ENCODE peak calls at places on chromosomes 12 and 14, in six cellular contexts. D is vagina, O is prostate gland, S is transverse colon, M is HCT116, G is spleen. X is an unnamed sample. For H3K27me3, the result is how much of the 10 kb centered on the place peaks cover.

GRCh38 chr12:120100630-120101029 is 15.9 kb downstream of the RAB35 start:
- DNase-seq in S (peak), G (no peak), O (peak), M (no peak), D (no peak), X (no peak)

GRCh38 chr12:47863985-47864384 is 40.8 kb downstream of the VDR start:
- DNase-seq in M (no peak), G (peak), D (no peak), O (no peak), S (no peak), X (no peak)

GRCh38 chr12:93913845-93914244 is 234.5 kb upstream of the PLXNC1 start:
- DNase-seq in S (no peak), D (no peak), G (no peak), M (no peak), O (no peak), X (no peak)

GRCh38 chr12:82740129-82741000 is 53.7 kb downstream of the TMTC2 start:
- DNase-seq in S (no peak), M (peak), D (no peak), O (no peak), G (no peak), X (no peak)

GRCh38 chr12:34286934-34287333 is 264.6 kb downstream of the ALG10 start:
- DNase-seq in M (no peak), G (no peak), S (no peak), O (no peak), D (peak), X (no peak)

GRCh38 chr12:3222935-3223334 is 145.8 kb downstream of the TSPAN9 start:
- DNase-seq in O (no peak), S (no peak), M (no peak), D (no peak), G (no peak), X (no peak)

GRCh38 chr12:129531004-129531403 is 372.8 kb downstream of the TMEM132D start:
- DNase-seq in G (no peak), O (no peak), M (no peak), S (peak), D (no peak), X (no peak)

GRCh38 chr12:65308001-65308400 is 29.5 kb downstream of the MSRB3 start:
- DNase-seq in O (no peak), D (no peak), S (no peak), M (no peak), G (no peak), X (no peak)

GRCh38 chr12:3231399-3231876 is 154.3 kb downstream of the TSPAN9 start:
- DNase-seq in D (no peak), G (no peak), S (no peak), M (no peak), O (no peak), X (no peak)

GRCh38 chr14:68591786-68592185 is 201.1 kb downstream of the ZFP36L1 start:
- DNase-seq in D (no peak), M (no peak), S (no peak), G (no peak), O (no peak), X (no peak)

GRCh38 chr14:92675421-92675820 is 73.0 kb downstream of the LGMN start:
- DNase-seq in D (no peak), O (no peak), S (no peak), G (peak), M (no peak), X (no peak)

GRCh38 chr12:27631813-27632491 is 64.3 kb upstream of the REP15 start:
- DNase-seq in S (no peak), G (no peak), D (no peak), M (no peak), O (no peak), X (no peak)

GRCh38 chr12:89733579-89734201 is 25.1 kb upstream of the ATP2B1 start:
- DNase-seq in M (no peak), D (no peak), S (no peak), O (no peak), G (no peak), X (no peak)

GRCh38 chr12:22656835-22657234 is 31.9 kb downstream of the ETNK1 start:
- DNase-seq in O (no peak), G (no peak), D (no peak), M (no peak), S (no peak), X (no peak)

GRCh38 chr14:74571901-74572828 is 39.9 kb downstream of the LTBP2 start:
- DNase-seq in G (peak), M (peak), D (no peak), S (peak), O (no peak), X (no peak)

GRCh38 chr12:90216815-90217214 is 508.2 kb upstream of the ATP2B1 start:
- DNase-seq in D (no peak), S (no peak), O (no peak), G (no peak), M (no peak), X (no peak)

GRCh38 chr12:39505025-39505424 is 62.1 kb upstream of the KIF21A start:
- DNase-seq in O (no peak), M (no peak), D (no peak), G (no peak), S (no peak), X (no peak)

GRCh38 chr12:74903522-74903921 is 306.1 kb downstream of the KCNC2 start:
- DNase-seq in D (no peak), O (no peak), G (no peak), M (peak), S (no peak), X (no peak)

GRCh38 chr12:24361860-24362581 is 412.6 kb upstream of the SOX5 start:
- DNase-seq in M (no peak), G (no peak), S (no peak), O (no peak), D (no peak), X (no peak)

GRCh38 chr14:88463318-88463717 is 77.9 kb downstream of the SPATA7 start:
- DNase-seq in O (no peak), M (peak), G (no peak), D (no peak), S (no peak), X (no peak)

GRCh38 chr14:68682166-68683103 is 110.4 kb downstream of the ZFP36L1 start:
- DNase-seq in O (peak), G (no peak), M (no peak), D (no peak), S (peak), X (no peak)

GRCh38 chr12:55979069-55979468 is 5.2 kb downstream of the RAB5B start:
- DNase-seq in O (no peak), G (no peak), M (no peak), S (no peak), D (no peak), X (no peak)

GRCh38 chr12:55978393-55978792 is 4.5 kb downstream of the RAB5B start:
- DNase-seq in D (no peak), O (no peak), S (no peak), G (no peak), M (no peak), X (no peak)

GRCh38 chr12:55983229-55983849 is 9.5 kb downstream of the RAB5B start:
- DNase-seq in S (no peak), D (no peak), G (no peak), M (no peak), O (no peak), X (no peak)

DNA sequence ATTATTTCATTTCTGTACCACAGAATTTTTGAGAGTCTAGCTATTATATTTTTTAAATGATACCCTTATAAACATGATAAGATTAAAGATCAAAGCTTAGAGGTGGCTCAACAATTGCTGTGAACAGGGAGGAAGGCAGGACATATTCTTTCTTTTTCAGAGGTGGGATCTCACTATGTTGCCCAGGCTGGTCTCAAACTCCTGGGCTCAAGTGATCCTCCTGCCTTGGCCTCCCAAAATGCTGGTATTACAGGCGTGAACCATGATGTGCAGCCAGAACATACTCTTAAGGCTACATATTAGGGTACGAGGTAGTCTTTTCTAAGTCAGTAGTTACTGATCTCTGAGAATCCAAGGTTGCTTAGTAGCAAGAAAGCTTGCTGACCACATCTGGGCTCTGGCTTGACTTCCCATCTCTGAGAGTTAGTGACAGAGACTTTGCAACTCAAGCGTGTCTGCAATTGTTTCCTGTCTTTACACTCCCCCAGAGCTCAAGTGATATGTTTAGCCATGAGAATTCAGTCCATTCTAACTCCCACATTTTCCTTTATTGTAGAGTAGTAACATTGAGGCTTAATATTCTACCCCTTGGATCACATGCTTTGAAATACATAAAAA is 8.6 kb downstream of the RAB5B start:
- DNase-seq in O (no peak), S (no peak), M (no peak), D (no peak), G (no peak), X (no peak)
- H3K27me3 ChIP-seq in O (under half), S (under half), M (under half), D (under half), G (under half), X (under half)

DNA sequence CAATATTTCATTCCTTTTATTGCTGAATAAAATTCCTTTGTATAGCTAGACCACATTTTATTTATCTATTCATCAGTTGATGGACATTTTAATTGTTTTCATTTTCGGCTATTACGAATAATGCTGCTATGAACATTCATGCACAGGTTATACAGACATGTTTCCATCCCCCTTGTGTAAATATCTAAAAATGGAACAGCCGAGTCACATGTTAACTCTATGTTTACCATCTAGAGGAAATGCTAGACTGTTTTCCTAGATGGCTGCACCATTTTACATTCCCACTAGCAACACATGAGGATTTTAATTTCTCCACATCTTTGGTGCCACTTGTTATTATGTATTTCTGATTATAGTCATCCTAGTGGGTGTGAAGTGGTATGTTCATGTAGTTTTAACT is 49.2 kb downstream of the HECTD4 start:
- DNase-seq in S (no peak), D (no peak), G (no peak), M (no peak), O (no peak), X (no peak)
- TF ChIP-seq POLR2AphosphoS5 in S (no peak), D (no peak), G (no peak), M (no peak), O (no peak), X (no peak)

GRCh38 chr12:14647028-14647750 is 49.2 kb downstream of the GUCY2C start:
- DNase-seq in D (no peak), G (no peak), S (no peak), O (no peak), M (no peak), X (no peak)
- TF ChIP-seq POLR2A in D (no peak), G (no peak), S (no peak), O (no peak), M (no peak), X (no peak)

DNA sequence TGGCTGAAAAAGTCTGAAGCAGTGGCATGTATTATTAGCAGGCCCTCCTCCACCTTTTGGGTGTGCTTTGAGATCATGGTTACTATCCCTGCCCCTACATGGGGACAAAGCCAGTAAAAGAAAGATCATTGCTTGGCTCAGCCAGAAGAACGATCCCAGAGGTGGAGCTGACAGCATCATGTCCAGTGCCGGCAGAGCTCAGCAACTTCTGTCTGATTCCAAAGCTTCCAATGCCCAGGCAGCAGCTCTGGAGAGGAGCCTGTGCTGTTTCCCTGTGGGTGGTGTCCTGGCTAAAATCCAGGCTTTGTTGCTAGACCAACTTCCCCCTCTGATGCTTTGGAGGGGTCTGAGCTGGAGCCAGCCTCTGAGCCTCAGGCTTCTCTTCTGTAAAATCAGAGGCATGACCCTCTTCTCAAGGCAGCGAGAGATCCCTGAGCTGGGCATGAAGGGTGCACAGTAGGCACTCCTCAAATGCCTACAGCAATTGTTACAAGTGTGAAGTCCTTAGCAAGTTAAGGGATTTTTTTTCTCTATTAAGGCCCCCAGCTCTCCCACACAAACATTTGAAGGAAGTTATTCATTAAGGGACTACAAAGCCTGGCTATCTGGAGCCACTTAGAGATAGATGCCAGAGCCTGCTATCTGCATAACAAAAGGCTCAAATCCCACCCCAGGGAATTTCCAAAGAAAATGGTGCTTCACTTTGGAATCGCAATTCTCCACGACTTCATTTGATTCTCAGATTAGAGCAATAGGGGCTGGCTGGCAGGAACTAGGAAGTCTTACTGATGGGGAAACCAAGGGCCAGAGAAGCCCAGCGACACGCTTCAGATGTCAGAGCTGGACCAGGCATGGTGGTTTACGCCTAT is 10.9 kb upstream of the GSC start:
- DNase-seq in G (no peak), M (no peak), D (no peak), O (no peak), S (no peak), X (no peak)
- H3K27me3 ChIP-seq in G (under half), M (under half), D (under half), O (under half), S (half or more), X (under half)

GRCh38 chr14:90513151-90514014 is 116.6 kb downstream of the CALM1 start:
- DNase-seq in S (peak), O (peak), M (no peak), D (no peak), G (no peak), X (peak)
- TF ChIP-seq POLR2AphosphoS5 in S (peak), O (peak), M (no peak), D (peak), G (no peak), X (no peak)

GRCh38 chr14:96256420-96256819 is 410 bp downstream of the BDKRB1 start:
- DNase-seq in S (no peak), M (no peak), D (no peak), O (no peak), G (no peak), X (no peak)
- TF ChIP-seq POLR2A in S (no peak), M (no peak), D (no peak), O (no peak), G (no peak), X (no peak)

DNA sequence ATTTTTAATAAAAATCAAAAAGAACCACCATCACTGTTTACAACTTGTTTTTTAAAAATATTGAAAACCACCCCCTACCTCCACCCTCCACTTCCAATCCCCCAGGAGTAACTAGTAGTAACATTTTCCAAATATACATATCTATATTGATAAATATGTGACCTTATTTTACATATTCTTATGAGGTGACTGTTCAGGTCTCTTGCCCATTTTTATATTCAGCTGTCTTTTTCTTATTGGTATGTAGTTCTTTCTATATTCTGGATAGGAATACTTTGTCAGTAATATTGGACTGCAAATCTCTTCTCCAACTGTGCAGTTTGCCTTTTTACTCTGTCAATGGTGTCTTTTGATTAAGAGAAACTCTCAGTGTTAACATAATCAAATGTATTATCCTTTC is 59.0 kb upstream of the EIF5 start:
- DNase-seq in S (no peak), D (no peak), M (no peak), O (no peak), G (no peak), X (no peak)
- H3K27me3 ChIP-seq in S (half or more), D (under half), M (under half), O (under half), G (half or more), X (under half)

GRCh38 chr12:124381454-124382207 is 86.7 kb downstream of the RFLNA start:
- DNase-seq in M (no peak), O (peak), S (peak), D (no peak), G (peak), X (peak)

GRCh38 chr12:124380793-124381453 is 86.0 kb downstream of the RFLNA start:
- DNase-seq in D (no peak), S (no peak), G (no peak), M (no peak), O (no peak), X (no peak)

GRCh38 chr12:124377981-124378509 is 83.2 kb downstream of the RFLNA start:
- DNase-seq in S (no peak), D (no peak), M (no peak), O (no peak), G (no peak), X (no peak)

GRCh38 chr12:124379379-124379937 is 84.6 kb downstream of the RFLNA start:
- DNase-seq in G (no peak), D (no peak), M (no peak), S (no peak), O (no peak), X (no peak)

GRCh38 chr12:124379938-124380754 is 85.3 kb downstream of the RFLNA start:
- DNase-seq in G (peak), S (peak), O (peak), M (no peak), D (no peak), X (no peak)
- TF ChIP-seq POLR2AphosphoS5 in G (peak), S (peak), O (peak), M (no peak), D (peak), X (peak)

DNA sequence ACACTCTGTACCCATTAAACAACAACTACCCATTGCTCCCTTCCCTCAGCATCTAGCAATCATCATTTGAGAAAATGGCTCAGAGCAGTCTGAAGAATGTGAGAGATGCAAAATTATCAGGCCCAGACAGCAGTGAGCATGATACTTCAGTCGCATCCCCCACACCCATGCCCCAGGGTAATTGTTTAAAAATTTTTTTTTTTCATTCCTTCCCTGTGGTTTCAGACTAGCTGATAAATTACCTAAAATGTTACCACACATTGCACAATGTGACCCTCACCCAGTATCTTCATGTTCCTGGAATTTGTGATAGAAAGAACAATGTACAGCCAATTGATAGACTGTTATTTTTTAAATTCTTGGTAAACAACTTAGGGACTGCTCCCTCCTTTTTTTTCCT is 11.3 kb upstream of the USP15 start:
- DNase-seq in D (no peak), S (no peak), G (no peak), M (no peak), O (no peak), X (no peak)
- TF ChIP-seq POLR2A in D (no peak), S (no peak), G (no peak), M (no peak), O (no peak), X (no peak)

X was measured in breast epithelium.